ENCODE peak calls at places on chromosomes 1 and 21, in six cellular contexts. One of them, this sample, is unnamed.

GRCh38 chr1:220825819-220826551 is 39.3 kb downstream of the MTARC1 start:
- DNase-seq in NCI-H1092 treated with DMSO at 0.1 percent for 48 hours: no peak
- DNase-seq in GM18507: no peak
- DNase-seq in A549: no peak
- DNase-seq in HT-29: no peak
- DNase-seq in KBM-7: no peak
- DNase-seq in this sample: no peak

GRCh38 chr21:43645987-43646386 is 13.3 kb downstream of the HSF2BP start:
- DNase-seq in HT-29: no peak
- DNase-seq in KBM-7: no peak
- DNase-seq in GM18507: no peak
- DNase-seq in A549: peak
- DNase-seq in NCI-H1092 treated with DMSO at 0.1 percent for 48 hours: no peak
- DNase-seq in this sample: no peak

GRCh38 chr1:205179842-205180241 is 31.7 kb downstream of the DSTYK start:
- DNase-seq in HT-29: no peak
- DNase-seq in NCI-H1092 treated with DMSO at 0.1 percent for 48 hours: no peak
- DNase-seq in GM18507: no peak
- DNase-seq in A549: no peak
- DNase-seq in KBM-7: no peak
- DNase-seq in this sample: no peak

GRCh38 chr1:39173995-39174380 is 30.5 kb upstream of the MACF1 start:
- DNase-seq in NCI-H1092 treated with DMSO at 0.1 percent for 48 hours: no peak
- DNase-seq in HT-29: no peak
- DNase-seq in GM18507: no peak
- DNase-seq in A549: no peak
- DNase-seq in KBM-7: no peak
- DNase-seq in this sample: no peak

GRCh38 chr1:156284112-156284511 is at the start of gene TMEM79:
- DNase-seq in A549: no peak
- DNase-seq in GM18507: no peak
- DNase-seq in NCI-H1092 treated with DMSO at 0.1 percent for 48 hours: no peak
- DNase-seq in HT-29: peak
- DNase-seq in KBM-7: no peak
- DNase-seq in this sample: no peak

GRCh38 chr21:38330671-38331070 is 73.9 kb downstream of the KCNJ15 start:
- DNase-seq in HT-29: no peak
- DNase-seq in GM18507: no peak
- DNase-seq in KBM-7: no peak
- DNase-seq in A549: no peak
- DNase-seq in NCI-H1092 treated with DMSO at 0.1 percent for 48 hours: no peak
- DNase-seq in this sample: no peak

GRCh38 chr1:100387209-100387608 is 34.9 kb downstream of the CDC14A start:
- DNase-seq in KBM-7: no peak
- DNase-seq in A549: no peak
- DNase-seq in NCI-H1092 treated with DMSO at 0.1 percent for 48 hours: no peak
- DNase-seq in GM18507: no peak
- DNase-seq in HT-29: no peak
- DNase-seq in this sample: no peak

GRCh38 chr1:41919764-41920397 is 1.2 kb upstream of the HIVEP3 start:
- DNase-seq in HT-29: no peak
- DNase-seq in A549: peak
- DNase-seq in NCI-H1092 treated with DMSO at 0.1 percent for 48 hours: peak
- DNase-seq in KBM-7: peak
- DNase-seq in GM18507: no peak
- DNase-seq in this sample: peak

GRCh38 chr1:158933621-158934020 is 2.3 kb downstream of the PYHIN1 start:
- DNase-seq in A549: no peak
- DNase-seq in GM18507: peak
- DNase-seq in NCI-H1092 treated with DMSO at 0.1 percent for 48 hours: no peak
- DNase-seq in KBM-7: no peak
- DNase-seq in HT-29: no peak
- DNase-seq in this sample: peak